ENCODE peak calls at places on chromosome 4, in eight cellular contexts. X, Y, M, E, H, R, S and A are unnamed samples. For H3K27me3, the result is how much of the 10 kb centered on the place peaks cover.

GRCh38 chr4:5204781-5205180 is 153.5 kb downstream of the STK32B start:
- DNase-seq in X (no peak), Y (no peak), M (no peak), E (no peak), H (no peak), R (no peak), S (no peak), A (peak)

GRCh38 chr4:152316969-152317368 is 218.9 kb downstream of the FBXW7 start:
- DNase-seq in X (no peak), Y (no peak), M (no peak), E (peak), H (no peak), R (no peak), S (no peak), A (no peak)

GRCh38 chr4:13905543-13905942 is 278.0 kb upstream of the BOD1L1 start:
- DNase-seq in X (no peak), Y (no peak), M (no peak), E (peak), H (no peak), R (no peak), S (no peak), A (no peak)

GRCh38 chr4:109025471-109026076 is 262.7 kb upstream of the ETNPPL start:
- DNase-seq in X (no peak), Y (no peak), M (no peak), E (no peak), H (no peak), R (no peak), S (no peak), A (no peak)

GRCh38 chr4:53529025-53529424 is 62.3 kb downstream of the LNX1 start:
- DNase-seq in X (no peak), Y (no peak), M (no peak), E (no peak), H (no peak), R (no peak), S (no peak), A (no peak)

GRCh38 chr4:155566241-155566823 is 100.3 kb upstream of the GUCY1A1 start:
- DNase-seq in X (no peak), Y (peak), M (no peak), E (peak), H (no peak), R (no peak), S (no peak), A (no peak)

GRCh38 chr4:96343836-96344235 is 503.9 kb downstream of the PDHA2 start:
- DNase-seq in X (no peak), Y (no peak), M (no peak), E (no peak), H (no peak), R (no peak), S (no peak), A (no peak)

GRCh38 chr4:127601029-127601428 is 31.7 kb upstream of the INTU start:
- DNase-seq in X (no peak), Y (no peak), M (no peak), E (peak), H (no peak), R (no peak), S (no peak), A (no peak)

GRCh38 chr4:110480031-110480549 is 4.1 kb downstream of the ENPEP start:
- DNase-seq in X (no peak), Y (peak), M (no peak), E (peak), H (peak), R (no peak), S (no peak), A (no peak)

GRCh38 chr4:182291597-182291996 is 48.4 kb downstream of the TENM3 start:
- DNase-seq in X (no peak), Y (no peak), M (no peak), E (no peak), H (no peak), R (no peak), S (no peak), A (no peak)

GRCh38 chr4:5381981-5382441 is 326.3 kb downstream of the EVC2 start:
- DNase-seq in X (no peak), Y (no peak), M (no peak), E (peak), H (no peak), R (no peak), S (no peak), A (no peak)

GRCh38 chr4:20552004-20552403 is 148.3 kb upstream of the PACRGL start:
- DNase-seq in X (no peak), Y (no peak), M (no peak), E (no peak), H (no peak), R (no peak), S (no peak), A (no peak)

GRCh38 chr4:133969202-133969873 is 232.3 kb downstream of the PABPC4L start:
- DNase-seq in X (no peak), Y (peak), M (no peak), E (peak), H (peak), R (no peak), S (no peak), A (peak)

GRCh38 chr4:5069916-5070315 is 18.6 kb downstream of the STK32B start:
- DNase-seq in X (no peak), Y (no peak), M (no peak), E (no peak), H (no peak), R (no peak), S (no peak), A (no peak)

GRCh38 chr4:143071351-143071750 is 113.4 kb upstream of the USP38 start:
- DNase-seq in X (no peak), Y (no peak), M (no peak), E (no peak), H (no peak), R (no peak), S (no peak), A (no peak)

GRCh38 chr4:73609688-73610087 is 10.5 kb downstream of the RASSF6 start:
- DNase-seq in X (no peak), Y (peak), M (no peak), E (peak), H (no peak), R (no peak), S (no peak), A (no peak)

GRCh38 chr4:94406668-94407437 is 44.9 kb upstream of the PDLIM5 start:
- DNase-seq in X (no peak), Y (peak), M (peak), E (peak), H (peak), R (no peak), S (no peak), A (peak)

GRCh38 chr4:129092636-129093172 is 635 bp downstream of the SCLT1 start:
- DNase-seq in X (no peak), Y (no peak), M (no peak), E (peak), H (no peak), R (no peak), S (no peak), A (no peak)

GRCh38 chr4:153249199-153250154 is 45.2 kb downstream of the TRIM2 start:
- DNase-seq in X (peak), Y (peak), M (peak), E (peak), H (peak), R (peak), S (no peak), A (peak)

GRCh38 chr4:548976-549375 is 27.1 kb downstream of the TMEM271 start:
- DNase-seq in X (no peak), Y (no peak), M (no peak), E (no peak), H (no peak), R (no peak), S (no peak), A (no peak)

GRCh38 chr4:67751260-67751659 is 2.9 kb downstream of the GNRHR start:
- DNase-seq in X (no peak), Y (peak), M (no peak), E (peak), H (no peak), R (no peak), S (no peak), A (no peak)

GRCh38 chr4:1766336-1767057 is 26.6 kb upstream of the FGFR3 start:
- DNase-seq in X (no peak), Y (no peak), M (peak), E (no peak), H (no peak), R (no peak), S (no peak), A (peak)
- H3K4me3 ChIP-seq in X (peak), Y (no peak), M (peak), E (no peak), H (peak), R (no peak), S (peak), A (peak)

GRCh38 chr4:190014771-190015537 is 12.1 kb downstream of the FRG2 start:
- DNase-seq in X (no peak), Y (no peak), M (peak), E (no peak), H (no peak), R (peak), S (no peak), A (no peak)
- H3K27me3 ChIP-seq in X (half or more), Y (under half), M (half or more), E (under half), H (half or more), R (under half), S (under half), A (under half)

DNA sequence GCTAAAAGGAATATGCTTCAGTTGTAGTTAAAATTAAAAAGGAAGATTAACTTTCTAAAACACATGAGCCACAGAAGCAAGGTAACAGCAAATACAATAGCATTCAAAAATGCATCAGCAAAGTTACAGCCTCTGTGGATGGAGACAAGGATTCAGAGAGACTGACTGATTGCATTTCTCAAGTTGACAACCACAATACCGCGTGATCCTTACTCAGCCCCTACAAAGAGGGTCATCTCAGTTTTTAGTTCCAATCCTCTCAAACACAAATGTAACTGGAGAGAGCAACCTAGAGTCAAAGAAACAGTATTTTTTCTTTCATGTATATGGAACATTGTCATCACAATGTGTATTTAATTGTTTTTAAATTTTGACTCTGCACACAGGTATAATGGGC is 14.2 kb upstream of the C1QTNF7 start:
- DNase-seq in X (no peak), Y (no peak), M (no peak), E (no peak), H (no peak), R (no peak), S (no peak), A (no peak)
- H3K4me3 ChIP-seq in X (no peak), Y (no peak), M (no peak), E (no peak), H (no peak), R (no peak), S (no peak), A (no peak)

GRCh38 chr4:170030121-170030520 is 3.9 kb upstream of the MFAP3L start:
- DNase-seq in X (no peak), Y (peak), M (no peak), E (no peak), H (no peak), R (no peak), S (no peak), A (no peak)

GRCh38 chr4:170025523-170026252 is 507 bp downstream of the MFAP3L start:
- DNase-seq in X (no peak), Y (no peak), M (no peak), E (no peak), H (peak), R (peak), S (no peak), A (peak)

GRCh38 chr4:170026253-170026991 is at the start of gene MFAP3L:
- DNase-seq in X (peak), Y (peak), M (peak), E (peak), H (peak), R (peak), S (peak), A (peak)

GRCh38 chr4:170022211-170022610 is 4.0 kb downstream of the MFAP3L start:
- DNase-seq in X (no peak), Y (no peak), M (no peak), E (no peak), H (no peak), R (no peak), S (no peak), A (no peak)

DNA sequence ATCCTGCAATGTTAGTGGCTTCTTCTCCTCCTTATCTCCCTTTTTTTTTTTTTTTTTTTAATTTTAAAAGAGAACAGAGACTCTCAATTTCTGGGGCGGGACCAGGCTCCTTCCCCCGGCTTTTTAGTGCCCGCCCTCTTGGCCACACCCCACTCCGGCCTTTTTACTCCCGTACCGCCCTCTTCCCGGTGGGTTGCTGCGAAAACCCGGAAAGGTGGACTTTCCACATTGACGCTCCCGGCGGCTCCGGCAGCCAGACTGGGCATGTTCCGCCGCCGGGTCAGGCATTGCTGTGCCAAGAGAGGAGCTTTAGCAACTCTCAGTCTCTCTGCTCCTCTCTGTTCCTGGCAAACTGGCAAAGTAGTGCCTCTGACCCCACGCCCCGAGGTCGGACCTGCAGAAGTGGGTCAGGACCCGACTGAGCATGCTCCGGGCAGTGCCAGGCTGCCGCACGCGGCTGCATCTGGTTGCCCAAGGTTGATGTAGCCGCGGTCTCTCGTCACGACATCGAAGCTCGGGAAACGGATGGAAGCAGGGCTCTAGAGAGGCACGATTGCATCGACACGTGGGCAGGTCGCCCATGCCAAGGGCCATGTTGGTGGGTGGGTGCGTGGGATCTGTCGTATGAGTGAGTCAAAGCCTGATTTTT is 1.1 kb upstream of the MFAP3L start:
- DNase-seq in X (peak), Y (peak), M (peak), E (peak), H (peak), R (peak), S (peak), A (peak)
- H3K27me3 ChIP-seq in X (under half), Y (under half), M (under half), E (under half), H (under half), R (under half), S (under half), A (under half)

DNA sequence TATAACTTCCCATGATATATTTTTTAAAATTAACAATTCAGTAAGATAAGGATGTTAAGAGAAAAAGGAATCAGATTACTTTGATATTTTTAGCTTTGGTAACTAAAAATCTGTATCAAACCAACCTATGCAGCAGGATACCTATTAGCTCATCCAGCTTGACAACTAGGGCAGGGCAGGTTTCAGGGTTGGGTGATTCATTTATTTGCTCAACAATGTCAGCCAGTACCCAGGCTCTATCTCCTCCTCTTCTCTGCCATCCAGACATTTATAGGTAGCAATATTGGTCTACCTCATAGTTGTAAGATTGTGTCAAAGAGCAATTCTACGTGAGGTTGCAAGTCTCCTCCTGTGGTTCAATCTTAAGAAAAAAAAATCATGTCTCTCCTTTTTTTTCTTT is 421.9 kb downstream of the ANKRD50 start:
- DNase-seq in X (no peak), Y (peak), M (no peak), E (no peak), H (no peak), R (no peak), S (no peak), A (no peak)
- H3K4me3 ChIP-seq in X (no peak), Y (no peak), M (no peak), E (no peak), H (no peak), R (no peak), S (no peak), A (no peak)

DNA sequence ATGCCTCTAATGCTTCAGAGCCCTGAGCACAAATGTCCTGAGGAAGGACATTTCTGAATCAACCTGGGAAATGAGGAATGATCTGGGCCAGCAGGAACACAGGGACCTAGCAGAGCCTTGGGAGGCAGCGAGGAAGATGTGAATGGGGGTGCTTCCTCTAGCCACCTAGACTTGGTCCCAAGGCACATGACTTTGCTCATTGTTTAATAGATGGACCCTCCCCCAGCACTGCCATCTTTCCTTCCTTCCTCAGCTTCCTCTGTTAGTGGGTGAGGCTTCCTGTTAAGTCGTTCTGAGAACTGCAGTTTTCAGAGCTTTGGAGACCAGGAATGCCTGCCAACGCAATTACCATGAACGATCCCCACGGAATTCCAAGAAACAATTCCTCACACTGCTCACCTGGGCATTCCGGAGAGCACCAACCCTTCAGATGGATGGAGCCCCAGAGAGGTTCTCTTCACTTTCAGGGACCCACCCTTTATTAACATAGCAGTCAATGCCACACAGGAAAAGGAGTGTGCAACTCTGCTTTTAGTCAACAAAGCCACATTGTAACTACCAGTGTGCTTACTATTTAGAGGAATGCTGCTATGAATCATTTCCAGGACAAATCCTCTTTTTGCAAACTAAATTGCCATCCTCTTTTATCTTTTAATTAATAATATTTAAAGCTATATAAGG is 48.5 kb upstream of the STIM2 start:
- DNase-seq in X (no peak), Y (peak), M (no peak), E (no peak), H (peak), R (no peak), S (no peak), A (no peak)
- H3K27me3 ChIP-seq in X (under half), Y (under half), M (under half), E (under half), H (under half), R (under half), S (under half), A (under half)

DNA sequence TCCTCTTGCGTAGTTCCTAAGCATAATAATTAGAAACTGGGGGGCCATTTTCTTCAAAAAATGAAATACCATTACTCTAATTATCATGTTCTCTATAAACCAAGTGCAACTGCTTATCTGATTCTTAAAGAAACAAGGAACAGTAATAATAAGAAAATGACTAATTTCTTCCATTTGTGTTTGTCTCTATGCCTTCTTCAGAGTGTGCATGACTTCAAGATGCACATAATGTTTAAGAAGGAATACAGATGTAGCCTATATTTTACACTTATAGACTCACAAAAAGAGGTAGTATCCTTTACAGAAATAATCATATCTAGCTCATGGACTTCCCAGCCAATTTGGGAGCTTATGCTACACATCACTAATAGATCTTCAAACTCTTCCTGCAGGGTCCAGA is 131.7 kb downstream of the CHRNA9 start:
- DNase-seq in X (no peak), Y (no peak), M (no peak), E (no peak), H (no peak), R (no peak), S (no peak), A (no peak)
- H3K4me3 ChIP-seq in X (no peak), Y (no peak), M (no peak), E (no peak), H (no peak), R (no peak), S (no peak), A (no peak)